ENCODE peak calls at places on chromosomes 1 and 21, in five cellular contexts. A, G, C, L and N are unnamed samples.

GRCh38 chr1:114103992-114104391 is 49.7 kb downstream of the SYT6 start:
- DNase-seq in G (no peak), C (no peak), A (no peak), L (no peak), N (no peak)

GRCh38 chr1:20281801-20282200 is 8.9 kb upstream of the VWA5B1 start:
- DNase-seq in G (peak), C (no peak), L (no peak), A (no peak), N (no peak)

GRCh38 chr1:23553896-23554480 is 5.3 kb downstream of the ID3 start:
- DNase-seq in C (no peak), A (no peak), L (peak), G (no peak), N (no peak)

GRCh38 chr1:184622136-184622823 is 132.4 kb downstream of the EDEM3 start:
- DNase-seq in A (peak), C (peak), G (peak), L (peak), N (no peak)

GRCh38 chr1:53220962-53221286 is 490 bp upstream of the CZIB start:
- DNase-seq in L (no peak), G (no peak), C (no peak), A (no peak), N (no peak)

GRCh38 chr1:114235281-114235680 is 81.6 kb upstream of the SYT6 start:
- DNase-seq in L (no peak), G (no peak), A (no peak), C (no peak), N (no peak)

GRCh38 chr1:234613992-234614584 is 4.1 kb upstream of the IRF2BP2 start:
- DNase-seq in G (peak), C (no peak), A (no peak), L (no peak), N (no peak)

GRCh38 chr1:225467193-225468020 is 39.6 kb upstream of the LBR start:
- DNase-seq in C (peak), A (peak), G (no peak), L (no peak), N (no peak)

GRCh38 chr1:18938707-18939070 is 17.8 kb downstream of the IFFO2 start:
- DNase-seq in L (no peak), C (peak), A (no peak), G (no peak), N (no peak)

GRCh38 chr1:234781241-234782056 is 171.5 kb upstream of the IRF2BP2 start:
- DNase-seq in G (no peak), C (peak), A (no peak), L (no peak), N (no peak)

GRCh38 chr1:107140703-107141490 is at the start of gene NTNG1:
- DNase-seq in L (peak), G (no peak), C (peak), A (peak), N (no peak)

GRCh38 chr1:21499283-21499945 is 9.8 kb upstream of the ALPL start:
- DNase-seq in C (no peak), G (no peak), L (no peak), A (no peak), N (no peak)

GRCh38 chr1:240285541-240285940 is 193.9 kb downstream of the FMN2 start:
- DNase-seq in A (no peak), L (no peak), C (peak), G (peak), N (peak)

GRCh38 chr1:240287722-240288121 is 196.0 kb downstream of the FMN2 start:
- DNase-seq in A (no peak), L (no peak), G (no peak), C (peak), N (no peak)

GRCh38 chr1:240280560-240281322 is 189.1 kb downstream of the FMN2 start:
- DNase-seq in A (no peak), C (no peak), G (no peak), L (no peak), N (no peak)

GRCh38 chr1:240282061-240282830 is 190.6 kb downstream of the FMN2 start:
- DNase-seq in A (no peak), C (no peak), G (no peak), L (no peak), N (no peak)

DNA sequence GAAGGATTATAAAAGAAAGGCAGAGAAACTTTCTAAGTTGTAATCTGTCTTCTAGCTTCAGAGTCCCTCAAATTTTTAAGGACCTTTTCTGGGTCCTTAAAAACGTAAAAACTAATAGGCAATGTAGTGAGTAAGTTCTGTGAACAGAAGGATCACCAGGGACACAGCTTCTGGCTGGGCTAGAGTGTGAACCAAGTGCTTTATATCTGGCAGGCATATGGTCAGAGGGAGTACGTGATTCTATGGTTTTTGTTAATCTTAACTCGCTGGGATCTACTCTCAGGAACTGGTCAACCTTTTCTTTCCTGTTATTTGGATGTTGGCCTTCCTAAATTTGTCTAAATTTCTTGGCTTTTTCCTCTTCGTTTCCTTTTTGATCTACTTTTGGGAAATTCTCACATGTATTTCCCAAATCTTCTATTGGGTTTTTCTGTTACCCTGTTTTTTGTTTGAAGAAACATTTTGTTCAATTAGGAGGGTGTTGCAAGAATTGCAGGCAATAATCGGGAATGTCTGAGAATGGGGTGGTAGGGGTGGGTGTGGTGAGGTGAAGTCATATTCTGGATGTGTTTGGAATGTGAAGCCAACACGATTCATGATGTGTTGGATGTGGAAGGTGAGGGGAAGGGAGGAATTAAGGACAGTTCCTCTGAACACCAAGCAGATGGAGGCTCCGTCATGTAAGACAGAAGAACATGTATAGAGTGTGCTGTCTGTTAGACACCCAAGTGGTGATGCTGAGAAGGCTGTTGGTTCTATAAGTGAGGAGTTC is 193.2 kb downstream of the FMN2 start:
- DNase-seq in A (no peak), C (no peak), G (peak), L (no peak), N (no peak)
- H3K4me3 ChIP-seq in A (no peak), C (no peak), G (no peak), L (no peak), N (no peak)

DNA sequence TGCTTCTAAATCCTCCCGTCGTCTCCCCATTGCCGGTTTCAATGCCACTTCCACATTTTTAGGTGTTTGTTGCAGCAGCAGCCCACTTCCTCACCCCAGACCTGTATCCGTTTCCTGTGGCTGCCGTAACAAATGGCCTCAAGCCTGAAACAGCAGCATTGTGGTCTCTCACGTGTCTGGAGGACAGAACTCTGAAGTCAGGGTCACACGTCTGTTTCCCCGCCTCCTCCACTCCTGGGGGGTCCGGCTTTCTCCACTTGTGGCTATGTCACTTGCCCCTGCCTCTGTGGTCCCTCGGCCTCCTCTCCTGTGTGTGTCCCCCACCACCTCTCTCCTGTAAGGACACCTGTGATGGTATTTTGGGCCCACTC is 21.8 kb downstream of the TRPM2 start:
- DNase-seq in G (no peak), L (no peak), C (peak), A (peak), N (no peak)
- H3K4me3 ChIP-seq in G (no peak), L (no peak), C (no peak), A (no peak), N (no peak)

DNA sequence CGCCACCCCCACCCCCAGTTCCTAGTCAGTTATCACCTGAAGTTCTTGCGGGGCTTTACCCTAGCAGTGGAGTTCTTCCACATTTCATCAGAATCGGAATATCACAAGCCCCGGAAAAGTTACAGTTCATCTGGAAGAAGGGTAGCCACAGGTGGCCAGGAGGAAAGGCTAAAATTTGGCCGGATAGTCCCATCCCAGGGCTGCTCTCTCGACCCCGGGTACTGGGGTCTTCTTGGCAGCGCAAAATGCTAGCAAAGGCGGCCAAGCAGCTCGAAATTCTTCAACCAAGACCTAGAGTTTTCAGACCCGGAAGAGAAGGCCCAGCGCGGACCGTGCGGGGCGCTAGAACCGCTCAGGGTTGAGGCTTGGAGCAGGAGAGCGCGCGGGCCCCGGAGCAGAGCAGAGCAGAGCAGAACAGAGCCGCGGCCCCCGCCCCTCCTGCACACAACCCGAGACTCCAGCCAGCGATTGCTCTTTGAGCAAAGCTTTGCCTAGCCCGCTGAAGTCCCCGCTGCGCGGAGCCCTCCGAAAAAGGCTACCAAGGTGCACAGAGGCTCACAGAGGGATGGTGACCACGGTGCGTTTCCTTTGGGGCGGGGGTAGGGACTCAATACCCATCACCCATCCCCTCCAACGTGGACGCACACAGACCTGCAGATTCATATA is 8.1 kb downstream of the HLX start:
- DNase-seq in C (peak), G (no peak), L (no peak), A (no peak), N (no peak)
- H3K4me3 ChIP-seq in C (peak), G (peak), L (peak), A (peak), N (no peak)

GRCh38 chr1:173863224-173864151 is 4.3 kb downstream of the GAS5 start:
- DNase-seq in G (no peak), C (no peak), L (no peak), A (no peak), N (no peak)

GRCh38 chr1:173865468-173866164 is 2.2 kb downstream of the GAS5 start:
- DNase-seq in L (no peak), G (no peak), C (no peak), A (no peak), N (no peak)

GRCh38 chr1:173866462-173866861 is 1.3 kb downstream of the GAS5 start:
- DNase-seq in A (no peak), C (no peak), G (no peak), L (no peak), N (no peak)

GRCh38 chr1:173862769-173863223 is 5.0 kb downstream of the GAS5 start:
- DNase-seq in L (no peak), C (peak), A (no peak), G (peak), N (no peak)

DNA sequence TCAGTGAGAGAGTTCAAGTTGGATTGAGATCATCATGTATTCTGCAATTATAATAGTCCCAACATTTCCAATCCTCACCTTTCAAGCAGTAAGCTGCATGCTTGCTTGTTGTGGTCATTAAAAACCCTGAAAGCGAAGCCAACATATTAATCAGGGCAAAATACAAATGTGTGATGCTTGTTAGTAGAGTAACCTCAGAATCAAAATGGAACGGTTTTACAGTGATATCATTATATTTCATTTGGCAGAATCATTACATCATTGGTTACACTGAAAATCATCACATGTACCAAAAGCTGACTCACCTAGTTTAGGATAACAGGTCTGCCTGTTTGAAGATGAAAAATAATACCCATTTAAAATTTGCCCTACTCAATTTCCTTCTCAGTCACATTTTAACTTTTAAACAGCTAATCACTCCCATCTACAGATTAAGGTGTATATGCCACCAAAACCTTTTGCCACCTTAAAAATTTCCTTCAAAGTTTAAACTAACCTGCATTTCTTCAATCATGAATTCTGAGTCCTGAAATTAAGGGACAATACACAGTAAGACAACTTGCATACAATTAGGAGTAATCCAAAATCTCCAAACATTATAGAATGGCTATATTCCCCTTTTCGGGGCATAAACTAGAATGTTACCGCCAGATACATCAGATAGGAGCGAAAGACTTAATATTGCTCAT is 3.5 kb downstream of the GAS5 start:
- DNase-seq in G (peak), L (no peak), A (no peak), C (no peak), N (no peak)
- H3K4me3 ChIP-seq in G (peak), L (no peak), A (peak), C (peak), N (peak)